ENCODE peak calls at places on chromosomes 6 and 20, in seven cellular contexts. One of them, this sample, is unnamed.

GRCh38 chr20:16533493-16533892 is 39.8 kb downstream of the KIF16B start:
- DNase-seq in cerebellum: no peak
- DNase-seq in CMK: no peak
- DNase-seq in H4: no peak
- DNase-seq in G401: no peak
- DNase-seq in RPMI7951: no peak
- DNase-seq in neuronal stem cell: no peak
- DNase-seq in this sample: no peak

GRCh38 chr6:27736686-27737085 is 175.5 kb downstream of the OR2B2 start:
- DNase-seq in cerebellum: no peak
- DNase-seq in RPMI7951: no peak
- DNase-seq in neuronal stem cell: no peak
- DNase-seq in G401: no peak
- DNase-seq in CMK: no peak
- DNase-seq in H4: no peak
- DNase-seq in this sample: no peak

GRCh38 chr6:34225551-34225950 is 11.1 kb upstream of the HMGA1 start:
- DNase-seq in neuronal stem cell: no peak
- DNase-seq in G401: no peak
- DNase-seq in CMK: no peak
- DNase-seq in RPMI7951: no peak
- DNase-seq in cerebellum: no peak
- DNase-seq in H4: no peak
- DNase-seq in this sample: no peak

GRCh38 chr6:22300287-22300998 is 3.6 kb upstream of the PRL start:
- DNase-seq in G401: no peak
- DNase-seq in RPMI7951: peak; percentile 9
- DNase-seq in cerebellum: no peak
- DNase-seq in CMK: no peak
- DNase-seq in H4: no peak
- DNase-seq in neuronal stem cell: no peak
- DNase-seq in this sample: no peak

GRCh38 chr20:57417830-57418780 is 26.9 kb downstream of the RBM38 start:
- DNase-seq in CMK: no peak
- DNase-seq in G401: no peak
- DNase-seq in neuronal stem cell: no peak
- DNase-seq in H4: no peak
- DNase-seq in cerebellum: no peak
- DNase-seq in RPMI7951: no peak
- DNase-seq in this sample: no peak

GRCh38 chr6:50305660-50306059 is 255.9 kb upstream of the DEFB112 start:
- DNase-seq in RPMI7951: peak; percentile 34
- DNase-seq in G401: no peak
- DNase-seq in CMK: no peak
- DNase-seq in cerebellum: no peak
- DNase-seq in H4: peak; percentile 4
- DNase-seq in neuronal stem cell: no peak
- DNase-seq in this sample: no peak

GRCh38 chr6:142377112-142377848 is 75.5 kb downstream of the ADGRG6 start:
- DNase-seq in RPMI7951: no peak
- DNase-seq in H4: peak; percentile 63
- DNase-seq in CMK: no peak
- DNase-seq in cerebellum: no peak
- DNase-seq in neuronal stem cell: no peak
- DNase-seq in G401: no peak
- DNase-seq in this sample: no peak

GRCh38 chr6:52712136-52712535 is 41.2 kb downstream of the TMEM14A start:
- DNase-seq in cerebellum: no peak
- DNase-seq in CMK: no peak
- DNase-seq in neuronal stem cell: no peak
- DNase-seq in H4: no peak
- DNase-seq in G401: no peak
- DNase-seq in RPMI7951: no peak
- DNase-seq in this sample: no peak

GRCh38 chr6:52415333-52415732 is 4.8 kb upstream of the EFHC1 start:
- DNase-seq in CMK: no peak
- DNase-seq in G401: no peak
- DNase-seq in neuronal stem cell: no peak
- DNase-seq in cerebellum: no peak
- DNase-seq in RPMI7951: no peak
- DNase-seq in H4: no peak
- DNase-seq in this sample: no peak

GRCh38 chr6:170403451-170403850 is 96.9 kb downstream of the FAM120B start:
- DNase-seq in RPMI7951: peak; percentile 15
- DNase-seq in cerebellum: peak; percentile 9
- DNase-seq in neuronal stem cell: peak; percentile 59
- DNase-seq in CMK: no peak
- DNase-seq in H4: no peak
- DNase-seq in G401: peak; percentile 16
- DNase-seq in this sample: peak; percentile 25